ENCODE peak calls at places on chromosomes 5 and 9, in seven cellular contexts. P is IMR-90, X is prostate gland, H is H1, F is erythroblast, Z is thyroid gland, K is uterus. B is an unnamed sample.
A peak's percentile ranks its signal among the peaks of the same experiment; 100 is the strongest.

GRCh38 chr5:121949885-121950284 is 11.9 kb upstream of the SRFBP1 start:
- DNase-seq in P (peak; percentile 60), X (peak; percentile 12), H (no peak), F (peak; percentile 65), Z (peak; percentile 8), K (no peak), B (peak; percentile 36)

GRCh38 chr9:76213751-76214150 is 180.5 kb downstream of the RFK start:
- DNase-seq in P (no peak), X (no peak), H (no peak), F (no peak), Z (no peak), K (no peak), B (no peak)

GRCh38 chr5:19547640-19548039 is 440.4 kb downstream of the CDH18 start:
- DNase-seq in P (peak; percentile 1), X (no peak), H (no peak), F (no peak), Z (no peak), K (no peak), B (no peak)

GRCh38 chr5:68950111-68950510 is 143.7 kb upstream of the SLC30A5 start:
- DNase-seq in P (no peak), X (peak; percentile 80), H (no peak), F (no peak), Z (no peak), K (no peak), B (no peak)

GRCh38 chr9:14715102-14715501 is 7.4 kb downstream of the CER1 start:
- DNase-seq in P (no peak), X (no peak), H (no peak), F (no peak), Z (no peak), K (no peak), B (no peak)

GRCh38 chr5:68730220-68731010 is 363.4 kb upstream of the SLC30A5 start:
- DNase-seq in P (peak; percentile 75), X (peak; percentile 32), H (no peak), F (peak; percentile 67), Z (no peak), K (peak; percentile 77), B (peak; percentile 4)

GRCh38 chr5:14105717-14106435 is 37.3 kb upstream of the TRIO start:
- DNase-seq in P (peak; percentile 95), X (no peak), H (no peak), F (no peak), Z (peak; percentile 15), K (no peak), B (peak; percentile 67)

GRCh38 chr9:14440062-14440461 is 126.1 kb upstream of the NFIB start:
- DNase-seq in P (no peak), X (no peak), H (no peak), F (no peak), Z (no peak), K (no peak), B (no peak)

GRCh38 chr5:132115375-132115774 is 41.8 kb downstream of the CSF2 start:
- DNase-seq in P (no peak), X (no peak), H (no peak), F (no peak), Z (no peak), K (no peak), B (no peak)

GRCh38 chr5:5291357-5291756 is 131.1 kb upstream of the ICE1 start:
- DNase-seq in P (no peak), X (no peak), H (no peak), F (no peak), Z (peak; percentile 17), K (peak; percentile 59), B (no peak)

GRCh38 chr5:134111741-134112647 is 2.5 kb upstream of the TCF7 start:
- DNase-seq in P (peak; percentile 62), X (no peak), H (no peak), F (no peak), Z (peak; percentile 61), K (no peak), B (peak; percentile 65)

GRCh38 chr5:90612930-90613329 is 54.3 kb downstream of the ADGRV1 start:
- DNase-seq in P (no peak), X (no peak), H (no peak), F (no peak), Z (no peak), K (no peak), B (no peak)

GRCh38 chr5:178428341-178429155 is 161.6 kb downstream of the COL23A1 start:
- DNase-seq in P (no peak), X (peak; percentile 78), H (no peak), F (no peak), Z (peak; percentile 90), K (no peak), B (no peak)

DNA sequence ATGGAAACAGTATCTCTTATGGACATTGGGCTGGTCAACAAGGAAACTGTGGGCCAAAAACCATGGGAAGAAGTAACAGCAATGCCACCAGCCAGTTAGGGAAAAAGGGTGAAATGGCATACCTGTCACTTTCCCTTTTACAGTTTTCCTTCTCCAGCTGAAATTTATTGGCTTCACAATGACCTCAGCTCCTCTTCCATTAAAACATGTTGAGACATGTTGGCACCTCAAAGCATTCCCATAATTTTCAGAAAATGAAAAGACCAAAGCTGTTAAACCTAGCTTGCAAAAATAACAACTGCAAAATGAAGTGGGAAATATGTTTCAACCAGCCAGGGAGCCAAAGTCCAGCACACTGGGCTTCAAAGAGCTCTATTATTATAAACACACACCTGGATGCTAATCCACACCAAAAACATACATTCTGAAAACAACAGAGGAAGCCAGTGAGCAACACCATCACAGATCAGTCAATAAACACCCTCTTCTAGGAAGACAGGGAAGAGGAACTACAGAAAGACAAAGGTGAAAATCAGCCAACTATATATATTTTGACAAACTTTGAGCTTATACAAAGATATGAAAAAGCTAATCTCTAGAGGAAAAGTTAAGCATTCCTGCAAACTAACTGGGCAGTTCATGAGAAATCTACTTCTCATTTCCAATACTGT is 78.4 kb upstream of the PTGER4 start:
- DNase-seq in P (no peak), X (no peak), H (no peak), F (no peak), Z (no peak), K (no peak), B (no peak)
- TF ChIP-seq POLR2A in P (no peak), X (no peak), H (no peak), F (no peak), Z (no peak), K (no peak), B (no peak)

DNA sequence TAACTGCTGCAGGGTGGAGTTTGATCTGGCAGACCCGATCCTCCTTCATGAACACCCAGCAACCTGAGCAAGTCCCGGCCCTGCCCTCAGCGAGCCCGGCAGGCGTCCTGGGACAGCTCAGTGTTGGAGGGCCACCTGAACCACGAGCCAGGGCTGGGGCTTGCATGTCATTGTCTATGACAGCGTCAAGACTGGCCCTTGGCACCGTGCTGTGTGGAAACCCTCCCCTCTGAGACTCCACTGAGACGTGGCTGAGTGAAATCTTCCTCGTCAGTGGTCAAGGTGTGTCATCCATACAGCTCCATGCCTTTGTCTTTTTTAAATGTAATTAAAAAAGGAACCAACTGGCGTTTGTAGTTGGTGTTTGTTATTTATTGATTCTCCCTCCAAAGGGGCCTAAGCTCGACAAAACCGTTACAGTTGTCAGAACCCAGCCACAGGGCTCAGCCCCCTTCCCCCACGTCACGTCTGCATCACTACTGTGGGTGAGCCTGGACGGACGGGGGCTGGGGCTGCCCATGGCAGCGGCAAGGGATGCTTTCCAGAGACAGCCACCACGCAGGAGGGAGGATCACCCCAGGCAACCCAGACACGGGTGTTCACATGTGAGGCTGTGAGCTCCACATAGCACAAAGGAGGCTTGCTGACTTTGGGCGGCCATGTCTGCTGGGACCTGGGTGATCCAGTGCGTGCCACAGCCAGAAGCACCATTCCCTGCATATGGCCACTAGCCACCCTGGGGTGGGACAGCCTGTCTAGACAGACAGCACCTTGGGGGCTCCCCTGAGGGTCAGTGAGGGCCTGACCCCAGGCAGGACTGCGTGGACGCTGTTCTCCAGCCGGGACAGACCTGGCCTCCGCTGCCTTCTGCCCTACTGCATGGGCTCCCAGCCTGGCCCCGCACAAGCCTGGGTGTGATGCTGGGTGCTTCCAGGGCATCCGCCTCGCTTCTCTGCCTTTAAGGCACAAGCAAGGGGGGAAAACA is 7.3 kb downstream of the UCK1 start:
- DNase-seq in P (no peak), X (no peak), H (no peak), F (no peak), Z (no peak), K (no peak), B (no peak)
- TF ChIP-seq POLR2A in P (no peak), X (no peak), H (no peak), F (no peak), Z (no peak), K (no peak), B (no peak)

GRCh38 chr9:120867676-120868338 is 9.2 kb downstream of the PHF19 start:
- DNase-seq in P (no peak), X (no peak), H (no peak), F (no peak), Z (no peak), K (no peak), B (no peak)

GRCh38 chr9:120868676-120869359 is 8.2 kb downstream of the PHF19 start:
- DNase-seq in P (peak; percentile 84), X (peak; percentile 96), H (peak; percentile 97), F (peak; percentile 98), Z (peak; percentile 99), K (peak; percentile 96), B (no peak)

GRCh38 chr9:120869726-120870125 is 7.3 kb downstream of the PHF19 start:
- DNase-seq in P (no peak), X (no peak), H (no peak), F (no peak), Z (peak; percentile 16), K (no peak), B (no peak)

GRCh38 chr9:120869360-120869687 is 7.7 kb downstream of the PHF19 start:
- DNase-seq in P (no peak), X (no peak), H (no peak), F (no peak), Z (no peak), K (no peak), B (no peak)

DNA sequence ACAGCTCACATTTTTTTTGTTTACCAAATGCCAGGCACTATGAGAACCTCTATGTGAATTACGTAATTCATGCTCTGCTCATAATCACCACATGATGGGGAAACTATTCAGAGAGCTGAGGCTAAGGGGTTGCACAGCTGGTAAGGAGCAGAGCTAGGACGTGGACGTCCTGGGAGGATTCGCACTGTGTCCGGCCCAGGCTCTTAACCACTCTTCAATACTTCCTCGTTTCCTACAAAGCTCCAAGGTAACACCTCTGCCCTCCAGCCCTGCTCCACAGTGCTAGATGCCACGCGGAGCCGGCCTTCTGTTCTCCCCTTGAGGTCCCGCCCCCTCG is 8.7 kb downstream of the PHF19 start:
- DNase-seq in P (peak; percentile 59), X (no peak), H (no peak), F (no peak), Z (no peak), K (no peak), B (no peak)
- TF ChIP-seq POLR2A in P (peak; percentile 9), X (no peak), H (peak; percentile 58), F (no peak), Z (no peak), K (peak; percentile 25), B (no peak)

GRCh38 chr9:110125763-110126351 is 82.1 kb downstream of the C9orf152 start:
- DNase-seq in P (peak; percentile 41), X (no peak), H (no peak), F (no peak), Z (no peak), K (no peak), B (no peak)

GRCh38 chr9:110123364-110124095 is 84.4 kb downstream of the C9orf152 start:
- DNase-seq in P (peak; percentile 81), X (no peak), H (no peak), F (peak; percentile 12), Z (peak; percentile 57), K (no peak), B (no peak)

GRCh38 chr9:110126457-110126856 is 81.5 kb downstream of the C9orf152 start:
- DNase-seq in P (no peak), X (no peak), H (no peak), F (no peak), Z (no peak), K (no peak), B (no peak)

GRCh38 chr9:110126986-110127864 is 80.7 kb downstream of the C9orf152 start:
- DNase-seq in P (peak; percentile 89), X (no peak), H (no peak), F (no peak), Z (peak; percentile 60), K (peak; percentile 83), B (no peak)

GRCh38 chr9:110125207-110125751 is 82.7 kb downstream of the C9orf152 start:
- DNase-seq in P (peak; percentile 98), X (peak; percentile 15), H (peak; percentile 71), F (no peak), Z (peak; percentile 96), K (peak; percentile 95), B (no peak)
- TF ChIP-seq POLR2A in P (peak; percentile 89), X (no peak), H (no peak), F (no peak), Z (no peak), K (peak; percentile 51), B (no peak)

B was measured in H54.